ENCODE peak calls at places on chromosomes 7 and 10, in seven cellular contexts. S is H54, I is suprapubic skin, F is vagina, J is spleen, R is right lobe of liver, K is NB4. N is an unnamed sample.

GRCh38 chr7:39510738-39511372 is 55.3 kb upstream of the YAE1 start:
- DNase-seq in S (no peak), I (no peak), F (no peak), J (no peak), R (no peak), K (peak), N (no peak)

GRCh38 chr7:37510043-37510634 is 61.5 kb upstream of the ELMO1 start:
- DNase-seq in S (peak), I (no peak), F (no peak), J (no peak), R (no peak), K (peak), N (peak)

GRCh38 chr7:95684037-95684436 is 87.7 kb upstream of the PDK4 start:
- DNase-seq in S (no peak), I (no peak), F (no peak), J (no peak), R (no peak), K (peak), N (peak)

GRCh38 chr7:4178416-4178815 is 503.7 kb upstream of the FOXK1 start:
- DNase-seq in S (no peak), I (no peak), F (no peak), J (no peak), R (no peak), K (no peak), N (no peak)

GRCh38 chr10:132028706-132029105 is 37.0 kb upstream of the JAKMIP3 start:
- DNase-seq in S (no peak), I (no peak), F (no peak), J (no peak), R (no peak), K (no peak), N (no peak)

GRCh38 chr7:2257651-2258050 is 15.6 kb downstream of the NUDT1 start:
- DNase-seq in S (no peak), I (no peak), F (no peak), J (no peak), R (no peak), K (no peak), N (no peak)

GRCh38 chr10:120283093-120283492 is 173.9 kb upstream of the PLPP4 start:
- DNase-seq in S (no peak), I (no peak), F (no peak), J (no peak), R (no peak), K (no peak), N (no peak)

GRCh38 chr7:105674200-105675030 is 93.1 kb upstream of the EFCAB10 start:
- DNase-seq in S (no peak), I (no peak), F (no peak), J (no peak), R (peak), K (no peak), N (no peak)

GRCh38 chr10:114384181-114384580 is 20.1 kb downstream of the AFAP1L2 start:
- DNase-seq in S (no peak), I (no peak), F (no peak), J (no peak), R (no peak), K (no peak), N (no peak)

DNA sequence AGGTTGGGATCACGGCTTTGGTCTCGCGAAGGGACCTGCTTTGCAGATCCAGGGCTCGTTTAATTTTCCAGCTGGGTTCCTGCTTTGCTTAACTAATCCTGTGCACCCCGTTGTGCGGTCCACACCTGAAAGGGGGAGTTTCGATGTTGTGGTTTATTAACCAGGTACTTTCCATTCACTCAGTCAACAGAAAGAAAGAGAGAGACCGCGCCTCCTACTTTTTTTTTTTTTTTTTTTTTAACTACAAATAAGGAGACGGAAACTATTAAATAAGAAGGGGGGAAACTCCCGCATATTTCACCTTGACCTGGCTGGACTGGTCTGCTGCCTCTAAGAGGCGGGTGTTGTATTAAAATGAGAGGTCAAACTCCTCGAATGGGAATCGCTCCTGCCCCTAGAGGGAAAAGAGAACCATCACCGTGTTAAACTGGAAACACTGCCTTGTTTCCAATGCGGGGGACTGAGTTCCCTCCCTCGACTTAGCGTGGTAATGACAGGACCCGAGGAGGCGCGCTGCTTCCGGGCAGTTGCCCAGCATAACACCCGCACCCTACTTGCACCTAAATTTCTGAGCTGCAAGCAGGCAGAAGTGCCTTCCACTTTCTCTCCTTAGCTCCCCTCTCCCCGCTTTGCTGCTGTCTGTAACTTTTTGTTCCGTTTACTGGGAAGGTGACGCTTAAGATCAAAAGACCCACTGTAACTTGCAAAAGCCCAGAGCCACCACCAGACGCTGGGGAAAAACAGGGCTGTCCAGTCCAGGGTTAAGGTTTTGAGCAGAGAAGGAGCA is 1.1 kb upstream of the ITGB8 start:
- DNase-seq in S (peak), I (peak), F (no peak), J (peak), R (no peak), K (peak), N (peak)
- TF ChIP-seq POLR2A in S (no peak), I (no peak), F (no peak), J (no peak), R (no peak), K (no peak), N (no peak)

GRCh38 chr7:144020340-144020739 is 20.2 kb downstream of the OR6B1 start:
- DNase-seq in S (no peak), I (no peak), F (no peak), J (no peak), R (no peak), K (no peak), N (no peak)
- TF ChIP-seq POLR2A in S (no peak), I (no peak), F (no peak), J (no peak), R (no peak), K (no peak), N (no peak)

GRCh38 chr7:26189000-26189539 is 11.5 kb downstream of the HNRNPA2B1 start:
- DNase-seq in S (no peak), I (no peak), F (no peak), J (no peak), R (no peak), K (no peak), N (no peak)

GRCh38 chr7:26189697-26190096 is 10.8 kb downstream of the HNRNPA2B1 start:
- DNase-seq in S (no peak), I (no peak), F (no peak), J (no peak), R (no peak), K (no peak), N (no peak)

GRCh38 chr7:26186364-26187311 is 13.9 kb downstream of the HNRNPA2B1 start:
- DNase-seq in S (no peak), I (no peak), F (no peak), J (no peak), R (no peak), K (no peak), N (no peak)

GRCh38 chr7:26188291-26188999 is 12.1 kb downstream of the HNRNPA2B1 start:
- DNase-seq in S (no peak), I (no peak), F (no peak), J (no peak), R (no peak), K (peak), N (no peak)

DNA sequence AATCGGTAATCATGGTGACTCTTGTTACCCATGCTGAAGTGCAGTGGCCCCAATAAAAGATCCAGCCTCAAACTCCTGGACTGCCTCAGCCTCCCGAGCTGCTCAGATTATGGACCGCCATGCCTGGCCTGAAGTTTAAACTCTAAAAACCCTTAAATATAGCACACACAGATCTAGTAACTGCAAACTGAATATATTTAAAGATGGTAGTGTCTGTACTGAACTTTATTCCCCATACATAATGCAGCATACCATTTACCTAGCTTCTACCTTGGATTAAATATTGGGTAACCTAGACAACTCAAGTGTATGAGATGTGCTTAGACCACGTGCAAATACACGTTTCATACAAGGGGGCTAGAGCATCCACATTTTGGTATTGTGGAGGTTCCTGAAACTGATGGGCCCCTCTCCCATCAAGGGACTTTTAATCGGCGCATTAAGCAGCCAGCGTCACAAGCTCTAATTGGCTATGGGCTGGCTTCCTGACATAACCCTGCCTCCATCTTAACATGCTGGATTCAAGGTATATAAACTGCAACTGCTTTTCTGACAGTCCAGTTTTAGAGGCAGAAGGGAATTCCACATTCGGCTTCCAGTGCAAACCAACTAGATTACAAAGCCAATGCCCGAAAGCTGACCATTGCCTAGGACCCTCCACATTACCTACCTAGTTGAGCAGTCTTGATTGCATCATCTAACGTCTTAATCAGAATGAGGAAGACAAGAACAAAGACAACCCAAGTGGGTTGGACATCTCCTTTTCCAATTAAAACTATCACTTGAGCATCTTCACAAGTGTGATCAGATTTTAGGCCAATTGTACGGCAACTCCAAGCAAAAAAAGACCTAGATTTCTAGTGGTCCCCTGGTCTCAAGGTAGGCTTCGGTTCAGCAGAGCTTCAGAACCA is 12.9 kb downstream of the HNRNPA2B1 start:
- DNase-seq in S (no peak), I (no peak), F (no peak), J (no peak), R (no peak), K (peak), N (no peak)
- TF ChIP-seq POLR2A in S (no peak), I (no peak), F (no peak), J (no peak), R (peak), K (peak), N (peak)

DNA sequence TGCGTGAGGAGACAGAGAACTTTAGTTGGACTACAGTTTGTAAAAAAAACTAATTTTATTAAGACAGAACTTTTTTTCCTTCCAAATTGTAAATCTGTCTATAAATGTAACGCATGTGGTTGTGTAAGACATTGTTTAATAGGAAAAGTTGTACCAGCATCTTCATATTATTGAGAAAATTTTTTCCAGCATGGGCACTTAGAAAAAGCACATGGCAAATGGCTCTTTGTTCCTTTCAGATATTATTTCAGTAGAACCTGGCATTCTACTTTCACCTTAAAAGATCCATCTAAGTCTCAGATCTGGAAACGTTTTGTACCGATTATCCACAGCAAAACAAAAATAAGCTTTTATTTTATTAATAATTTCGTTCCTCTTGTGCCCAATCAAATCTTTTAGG is 43.2 kb downstream of the ZRANB1 start:
- DNase-seq in S (no peak), I (no peak), F (no peak), J (no peak), R (no peak), K (no peak), N (no peak)
- TF ChIP-seq POLR2A in S (no peak), I (no peak), F (no peak), J (no peak), R (no peak), K (no peak), N (no peak)

GRCh38 chr10:66537186-66537585 is 388.6 kb upstream of the LRRTM3 start:
- DNase-seq in S (no peak), I (no peak), F (no peak), J (no peak), R (no peak), K (no peak), N (no peak)
- TF ChIP-seq POLR2A in S (no peak), I (no peak), F (no peak), J (no peak), R (no peak), K (no peak), N (no peak)

N was measured in erythroblast.